ENCODE peak calls at places on chromosomes 16 and 17, in ten cellular contexts. One of them, this sample, is unnamed.

GRCh38 chr16:48959204-48959603 is 322.4 kb downstream of the CBLN1 start:
- DNase-seq in neural progenitor cell: no peak
- DNase-seq in RWPE1: peak
- DNase-seq in Calu3: no peak
- DNase-seq in foreskin fibroblast: no peak
- DNase-seq in foreskin keratinocyte: peak
- DNase-seq in astrocyte of the cerebellum: no peak
- DNase-seq in nephron progenitor cell: no peak
- DNase-seq in GM13977: no peak
- DNase-seq in uterus: no peak
- DNase-seq in this sample: no peak

GRCh38 chr17:42683407-42684031 is 1.2 kb downstream of the CNTNAP1 start:
- DNase-seq in foreskin keratinocyte: no peak
- DNase-seq in uterus: peak
- DNase-seq in GM13977: peak
- DNase-seq in RWPE1: no peak
- DNase-seq in foreskin fibroblast: no peak
- DNase-seq in Calu3: no peak
- DNase-seq in nephron progenitor cell: no peak
- DNase-seq in astrocyte of the cerebellum: no peak
- DNase-seq in neural progenitor cell: peak
- DNase-seq in this sample: no peak

GRCh38 chr16:24635900-24636610 is 93.4 kb upstream of the TNRC6A start:
- DNase-seq in nephron progenitor cell: no peak
- DNase-seq in uterus: peak
- DNase-seq in neural progenitor cell: no peak
- DNase-seq in astrocyte of the cerebellum: peak
- DNase-seq in foreskin fibroblast: peak
- DNase-seq in RWPE1: peak
- DNase-seq in GM13977: no peak
- DNase-seq in Calu3: peak
- DNase-seq in foreskin keratinocyte: peak
- DNase-seq in this sample: no peak

GRCh38 chr16:51637744-51638100 is 486.7 kb upstream of the SALL1 start:
- DNase-seq in uterus: no peak
- DNase-seq in nephron progenitor cell: no peak
- DNase-seq in GM13977: no peak
- DNase-seq in astrocyte of the cerebellum: no peak
- DNase-seq in neural progenitor cell: peak
- DNase-seq in foreskin fibroblast: no peak
- DNase-seq in Calu3: no peak
- DNase-seq in foreskin keratinocyte: peak
- DNase-seq in RWPE1: no peak
- DNase-seq in this sample: no peak

GRCh38 chr17:65345261-65346060 is 208.3 kb downstream of the RGS9 start:
- DNase-seq in RWPE1: no peak
- DNase-seq in neural progenitor cell: no peak
- DNase-seq in Calu3: no peak
- DNase-seq in foreskin fibroblast: no peak
- DNase-seq in astrocyte of the cerebellum: peak
- DNase-seq in uterus: no peak
- DNase-seq in nephron progenitor cell: no peak
- DNase-seq in foreskin keratinocyte: no peak
- DNase-seq in GM13977: no peak
- DNase-seq in this sample: no peak

GRCh38 chr17:41307647-41308046 is 1.5 kb downstream of the KRTAP16-1 start:
- DNase-seq in astrocyte of the cerebellum: peak
- DNase-seq in RWPE1: no peak
- DNase-seq in neural progenitor cell: peak
- DNase-seq in Calu3: no peak
- DNase-seq in foreskin fibroblast: no peak
- DNase-seq in uterus: no peak
- DNase-seq in foreskin keratinocyte: no peak
- DNase-seq in nephron progenitor cell: no peak
- DNase-seq in GM13977: no peak
- DNase-seq in this sample: no peak

GRCh38 chr17:76467366-76467765 is at the start of gene AANAT:
- DNase-seq in foreskin fibroblast: no peak
- DNase-seq in foreskin keratinocyte: no peak
- DNase-seq in GM13977: no peak
- DNase-seq in neural progenitor cell: peak
- DNase-seq in uterus: no peak
- DNase-seq in Calu3: no peak
- DNase-seq in nephron progenitor cell: no peak
- DNase-seq in astrocyte of the cerebellum: no peak
- DNase-seq in RWPE1: no peak
- DNase-seq in this sample: no peak

GRCh38 chr16:60241671-60242070 is 1507.6 kb upstream of the GOT2 start:
- DNase-seq in Calu3: no peak
- DNase-seq in foreskin keratinocyte: no peak
- DNase-seq in uterus: no peak
- DNase-seq in GM13977: no peak
- DNase-seq in foreskin fibroblast: no peak
- DNase-seq in RWPE1: no peak
- DNase-seq in nephron progenitor cell: no peak
- DNase-seq in astrocyte of the cerebellum: no peak
- DNase-seq in neural progenitor cell: no peak
- DNase-seq in this sample: no peak

GRCh38 chr17:30002088-30002487 is 60.7 kb downstream of the EFCAB5 start:
- DNase-seq in Calu3: no peak
- DNase-seq in RWPE1: no peak
- DNase-seq in neural progenitor cell: no peak
- DNase-seq in nephron progenitor cell: no peak
- DNase-seq in GM13977: no peak
- DNase-seq in uterus: no peak
- DNase-seq in astrocyte of the cerebellum: no peak
- DNase-seq in foreskin fibroblast: no peak
- DNase-seq in foreskin keratinocyte: no peak
- DNase-seq in this sample: no peak

GRCh38 chr17:30005709-30006320 is 64.4 kb downstream of the EFCAB5 start:
- DNase-seq in foreskin fibroblast: no peak
- DNase-seq in nephron progenitor cell: no peak
- DNase-seq in astrocyte of the cerebellum: no peak
- DNase-seq in foreskin keratinocyte: peak
- DNase-seq in RWPE1: peak
- DNase-seq in Calu3: no peak
- DNase-seq in neural progenitor cell: no peak
- DNase-seq in uterus: no peak
- DNase-seq in GM13977: no peak
- DNase-seq in this sample: no peak

GRCh38 chr17:29996458-29996857 is 55.0 kb downstream of the EFCAB5 start:
- DNase-seq in uterus: no peak
- DNase-seq in foreskin fibroblast: no peak
- DNase-seq in RWPE1: no peak
- DNase-seq in neural progenitor cell: no peak
- DNase-seq in astrocyte of the cerebellum: no peak
- DNase-seq in nephron progenitor cell: no peak
- DNase-seq in foreskin keratinocyte: no peak
- DNase-seq in Calu3: no peak
- DNase-seq in GM13977: no peak
- DNase-seq in this sample: no peak

GRCh38 chr17:30000755-30001257 is 59.4 kb downstream of the EFCAB5 start:
- DNase-seq in nephron progenitor cell: no peak
- DNase-seq in foreskin keratinocyte: peak
- DNase-seq in Calu3: no peak
- DNase-seq in foreskin fibroblast: peak
- DNase-seq in RWPE1: no peak
- DNase-seq in neural progenitor cell: no peak
- DNase-seq in astrocyte of the cerebellum: no peak
- DNase-seq in GM13977: no peak
- DNase-seq in uterus: no peak
- DNase-seq in this sample: no peak

GRCh38 chr17:30000001-30000754 is 58.7 kb downstream of the EFCAB5 start:
- DNase-seq in astrocyte of the cerebellum: no peak
- DNase-seq in GM13977: no peak
- DNase-seq in Calu3: no peak
- DNase-seq in uterus: no peak
- DNase-seq in foreskin keratinocyte: no peak
- DNase-seq in foreskin fibroblast: no peak
- DNase-seq in RWPE1: no peak
- DNase-seq in nephron progenitor cell: no peak
- DNase-seq in neural progenitor cell: no peak
- DNase-seq in this sample: no peak
- TF ChIP-seq CTCF in astrocyte of the cerebellum: no peak
- TF ChIP-seq CTCF in GM13977: no peak
- TF ChIP-seq CTCF in Calu3: no peak
- TF ChIP-seq CTCF in uterus: no peak
- TF ChIP-seq CTCF in foreskin keratinocyte: peak
- TF ChIP-seq CTCF in foreskin fibroblast: no peak
- TF ChIP-seq CTCF in RWPE1: no peak
- TF ChIP-seq CTCF in nephron progenitor cell: no peak
- TF ChIP-seq CTCF in neural progenitor cell: no peak
- TF ChIP-seq CTCF in this sample: no peak

GRCh38 chr16:28320741-28321140 is 28.4 kb downstream of the SBK1 start:
- DNase-seq in GM13977: no peak
- DNase-seq in neural progenitor cell: no peak
- DNase-seq in astrocyte of the cerebellum: no peak
- DNase-seq in uterus: no peak
- DNase-seq in foreskin fibroblast: no peak
- DNase-seq in RWPE1: no peak
- DNase-seq in Calu3: no peak
- DNase-seq in foreskin keratinocyte: no peak
- DNase-seq in nephron progenitor cell: no peak
- DNase-seq in this sample: no peak

GRCh38 chr16:28319476-28320022 is 27.2 kb downstream of the SBK1 start:
- DNase-seq in nephron progenitor cell: no peak
- DNase-seq in astrocyte of the cerebellum: no peak
- DNase-seq in neural progenitor cell: no peak
- DNase-seq in foreskin keratinocyte: no peak
- DNase-seq in uterus: no peak
- DNase-seq in RWPE1: no peak
- DNase-seq in Calu3: no peak
- DNase-seq in GM13977: no peak
- DNase-seq in foreskin fibroblast: no peak
- DNase-seq in this sample: no peak

GRCh38 chr16:28320023-28320561 is 27.8 kb downstream of the SBK1 start:
- DNase-seq in foreskin fibroblast: no peak
- DNase-seq in astrocyte of the cerebellum: no peak
- DNase-seq in RWPE1: no peak
- DNase-seq in Calu3: no peak
- DNase-seq in foreskin keratinocyte: no peak
- DNase-seq in GM13977: no peak
- DNase-seq in nephron progenitor cell: no peak
- DNase-seq in neural progenitor cell: no peak
- DNase-seq in uterus: no peak
- DNase-seq in this sample: no peak

GRCh38 chr16:28324235-28324886 is 32.0 kb downstream of the SBK1 start:
- DNase-seq in neural progenitor cell: no peak
- DNase-seq in nephron progenitor cell: no peak
- DNase-seq in astrocyte of the cerebellum: no peak
- DNase-seq in uterus: no peak
- DNase-seq in GM13977: no peak
- DNase-seq in Calu3: no peak
- DNase-seq in RWPE1: no peak
- DNase-seq in foreskin fibroblast: no peak
- DNase-seq in foreskin keratinocyte: no peak
- DNase-seq in this sample: no peak

GRCh38 chr16:28321700-28322411 is 29.5 kb downstream of the SBK1 start:
- DNase-seq in foreskin keratinocyte: no peak
- DNase-seq in RWPE1: peak
- DNase-seq in neural progenitor cell: peak
- DNase-seq in Calu3: peak
- DNase-seq in nephron progenitor cell: peak
- DNase-seq in foreskin fibroblast: no peak
- DNase-seq in astrocyte of the cerebellum: no peak
- DNase-seq in uterus: no peak
- DNase-seq in GM13977: peak
- DNase-seq in this sample: peak
- TF ChIP-seq CTCF in foreskin keratinocyte: peak
- TF ChIP-seq CTCF in RWPE1: peak
- TF ChIP-seq CTCF in neural progenitor cell: peak
- TF ChIP-seq CTCF in Calu3: peak
- TF ChIP-seq CTCF in nephron progenitor cell: peak
- TF ChIP-seq CTCF in foreskin fibroblast: peak
- TF ChIP-seq CTCF in astrocyte of the cerebellum: peak
- TF ChIP-seq CTCF in uterus: no peak
- TF ChIP-seq CTCF in GM13977: peak
- TF ChIP-seq CTCF in this sample: peak

DNA sequence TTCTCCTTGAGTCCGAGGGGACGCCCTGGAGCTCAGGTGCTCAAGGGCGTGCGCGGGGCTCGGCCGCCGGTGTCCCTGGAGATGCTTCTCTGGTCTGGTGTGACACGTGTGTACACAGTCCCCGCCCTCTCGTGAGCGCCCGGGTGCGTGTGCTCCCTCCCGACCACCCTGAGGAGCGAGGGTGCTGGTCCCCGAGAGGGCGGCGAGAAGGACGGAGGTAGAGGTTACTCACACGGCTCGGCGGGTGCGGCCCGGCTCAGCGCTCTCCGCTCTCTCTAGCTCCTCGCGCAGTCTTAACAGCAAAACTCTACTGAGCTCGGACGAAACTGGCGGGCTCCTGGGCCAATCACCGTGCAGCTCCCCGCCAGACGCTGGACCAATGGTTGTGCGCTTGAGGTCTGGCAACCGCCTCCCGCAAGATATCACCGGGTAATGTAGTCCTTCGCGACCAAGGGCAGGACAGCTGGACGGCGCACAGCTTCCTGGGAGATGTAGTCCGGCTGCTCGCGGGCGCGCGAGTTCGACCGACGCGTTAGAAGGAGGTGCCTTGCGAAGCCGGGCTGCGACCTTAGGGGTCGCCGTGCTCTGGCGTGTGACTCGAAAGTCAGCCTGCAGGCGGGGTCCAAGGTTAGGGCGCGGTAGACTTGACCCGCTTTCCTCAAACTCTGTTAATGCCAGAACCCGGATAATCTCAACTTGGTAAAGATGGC is at the start of gene SLC25A19:
- DNase-seq in uterus: peak
- DNase-seq in Calu3: peak
- DNase-seq in RWPE1: peak
- DNase-seq in nephron progenitor cell: peak
- DNase-seq in astrocyte of the cerebellum: peak
- DNase-seq in foreskin keratinocyte: peak
- DNase-seq in foreskin fibroblast: peak
- DNase-seq in neural progenitor cell: peak
- DNase-seq in GM13977: peak
- DNase-seq in this sample: peak
- TF ChIP-seq CTCF in uterus: peak
- TF ChIP-seq CTCF in Calu3: no peak
- TF ChIP-seq CTCF in RWPE1: peak
- TF ChIP-seq CTCF in nephron progenitor cell: no peak
- TF ChIP-seq CTCF in astrocyte of the cerebellum: no peak
- TF ChIP-seq CTCF in foreskin keratinocyte: peak
- TF ChIP-seq CTCF in foreskin fibroblast: no peak
- TF ChIP-seq CTCF in neural progenitor cell: peak
- TF ChIP-seq CTCF in GM13977: peak
- TF ChIP-seq CTCF in this sample: peak

DNA sequence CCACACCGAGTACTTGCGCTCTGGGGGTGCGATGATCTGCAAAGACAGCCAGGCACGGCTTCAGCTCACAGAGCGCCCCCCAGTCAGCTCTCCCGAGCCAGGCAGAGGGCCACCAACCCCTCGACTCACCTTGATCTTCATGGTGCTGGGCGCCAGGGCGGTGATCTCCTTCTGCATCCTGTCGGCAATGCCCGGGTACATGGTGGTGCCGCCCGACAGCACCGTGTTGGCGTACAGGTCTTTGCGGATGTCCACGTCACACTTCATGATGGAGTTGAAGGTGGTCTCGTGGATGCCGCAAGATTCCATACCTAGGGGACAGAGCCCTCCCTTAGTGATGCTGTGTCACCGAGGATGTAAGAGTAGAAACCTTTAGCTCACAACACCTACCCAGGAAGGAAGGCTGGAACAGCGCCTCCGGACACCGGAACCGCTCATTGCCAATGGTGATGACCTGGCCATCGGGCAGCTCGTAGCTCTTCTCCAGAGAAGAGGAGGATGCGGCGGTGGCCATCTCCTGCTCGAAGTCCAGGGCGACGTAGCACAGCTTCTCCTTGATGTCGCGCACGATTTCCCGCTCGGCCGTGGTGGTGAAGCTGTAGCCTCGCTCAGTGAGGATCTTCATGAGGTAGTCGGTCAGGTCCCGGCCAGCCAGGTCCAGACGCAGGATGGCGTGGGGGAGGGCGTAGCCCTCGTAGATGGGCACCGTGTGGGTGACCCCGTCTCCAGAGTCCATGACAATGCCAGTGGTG is 1.6 kb downstream of the ACTG1 start:
- DNase-seq in RWPE1: no peak
- DNase-seq in Calu3: no peak
- DNase-seq in uterus: no peak
- DNase-seq in neural progenitor cell: no peak
- DNase-seq in nephron progenitor cell: no peak
- DNase-seq in astrocyte of the cerebellum: no peak
- DNase-seq in foreskin keratinocyte: no peak
- DNase-seq in foreskin fibroblast: no peak
- DNase-seq in GM13977: no peak
- DNase-seq in this sample: no peak
- TF ChIP-seq CTCF in RWPE1: no peak
- TF ChIP-seq CTCF in Calu3: no peak
- TF ChIP-seq CTCF in uterus: no peak
- TF ChIP-seq CTCF in neural progenitor cell: no peak
- TF ChIP-seq CTCF in nephron progenitor cell: no peak
- TF ChIP-seq CTCF in astrocyte of the cerebellum: no peak
- TF ChIP-seq CTCF in foreskin keratinocyte: no peak
- TF ChIP-seq CTCF in foreskin fibroblast: no peak
- TF ChIP-seq CTCF in GM13977: no peak
- TF ChIP-seq CTCF in this sample: no peak